ENCODE peak calls at places on chromosomes 16 and 17, in ten cellular contexts. V is A549; G is NCI-H748 treated with DMSO at 0.1 percent for 48 hours; A is WTC11; Y is T-helper 2 cell; N is H54; J is AG04449; O is central memory CD4-positive, alpha-beta T cell; E is CD8-positive, alpha-beta memory T cell; I is left cardiac atrium. S is an unnamed sample.

GRCh38 chr17:45451131-45451530 is 18.5 kb upstream of the ARHGAP27 start:
- DNase-seq in V (no peak), G (no peak), A (peak), Y (no peak), N (no peak), J (no peak), O (no peak), E (no peak), I (no peak), S (no peak)

GRCh38 chr17:81138083-81138482 is 27.2 kb upstream of the PVALEF start:
- DNase-seq in V (no peak), G (no peak), A (no peak), Y (no peak), N (no peak), J (no peak), O (no peak), E (no peak), I (no peak), S (no peak)

GRCh38 chr17:75764417-75764710 is 628 bp downstream of the GALK1 start:
- DNase-seq in V (no peak), G (no peak), A (no peak), Y (no peak), N (no peak), J (no peak), O (no peak), E (no peak), I (no peak), S (no peak)

GRCh38 chr17:19781488-19782458 is 33.7 kb upstream of the ALDH3A1 start:
- DNase-seq in V (no peak), G (no peak), A (no peak), Y (no peak), N (no peak), J (no peak), O (no peak), E (no peak), I (no peak), S (no peak)

GRCh38 chr17:49210158-49211029 is at the start of the genes ABI3 and GNGT2:
- DNase-seq in V (no peak), G (no peak), A (peak), Y (peak), N (no peak), J (no peak), O (peak), E (peak), I (peak), S (no peak)

GRCh38 chr16:88738167-88739084 is 32.1 kb downstream of the CTU2 start:
- DNase-seq in V (no peak), G (no peak), A (no peak), Y (no peak), N (no peak), J (no peak), O (no peak), E (no peak), I (no peak), S (no peak)

GRCh38 chr17:67582632-67583230 is 135.0 kb upstream of the NOL11 start:
- DNase-seq in V (no peak), G (no peak), A (no peak), Y (no peak), N (no peak), J (no peak), O (no peak), E (no peak), I (no peak), S (peak)

GRCh38 chr17:50787106-50787505 is 19.8 kb upstream of the ANKRD40CL start:
- DNase-seq in V (no peak), G (no peak), A (no peak), Y (no peak), N (no peak), J (no peak), O (no peak), E (no peak), I (no peak), S (no peak)

GRCh38 chr16:85383836-85384825 is 229.0 kb upstream of the GSE1 start:
- DNase-seq in V (no peak), G (no peak), A (no peak), Y (no peak), N (no peak), J (no peak), O (no peak), E (no peak), I (peak), S (no peak)

GRCh38 chr16:4537376-4538066 is 1.1 kb downstream of the CDIP1 start:
- DNase-seq in V (no peak), G (no peak), A (peak), Y (no peak), N (no peak), J (no peak), O (no peak), E (no peak), I (peak), S (peak)

GRCh38 chr17:69733171-69734014 is 318.9 kb downstream of the MAP2K6 start:
- DNase-seq in V (peak), G (no peak), A (no peak), Y (no peak), N (peak), J (peak), O (no peak), E (no peak), I (no peak), S (peak)

GRCh38 chr16:58684001-58684353 is 593 bp downstream of the SLC38A7 start:
- DNase-seq in V (no peak), G (no peak), A (no peak), Y (no peak), N (no peak), J (no peak), O (no peak), E (no peak), I (peak), S (peak)